ENCODE peak calls at places on chromosomes 13 and 19, in seven cellular contexts. C is SK-N-SH, Q is stomach, S is transverse colon, M is K562, O is A549, R is GM12878. X is an unnamed sample.

GRCh38 chr19:22622901-22623840 is 11.0 kb upstream of the ZNF492 start:
- DNase-seq in R (no peak), S (no peak), C (peak; percentile 83), Q (no peak), O (no peak), M (no peak), X (no peak)

GRCh38 chr13:112053167-112053743 is 13.7 kb upstream of the SOX1 start:
- DNase-seq in R (no peak), O (no peak), S (no peak), C (no peak), M (no peak), Q (no peak), X (no peak)

GRCh38 chr19:33508431-33508830 is 13.2 kb downstream of the PEPD start:
- DNase-seq in S (no peak), O (no peak), R (no peak), M (no peak), Q (no peak), C (no peak), X (no peak)

GRCh38 chr13:103101902-103102301 is 35.7 kb upstream of the SLC10A2 start:
- DNase-seq in O (no peak), M (no peak), Q (no peak), R (no peak), S (no peak), C (no peak), X (no peak)

GRCh38 chr13:85603735-85604134 is 195.5 kb downstream of the SLITRK6 start:
- DNase-seq in O (no peak), M (no peak), R (no peak), C (peak; percentile 19), Q (no peak), S (no peak), X (no peak)

GRCh38 chr13:78958019-78958418 is 299.1 kb upstream of the OBI1 start:
- DNase-seq in O (no peak), Q (no peak), C (no peak), M (no peak), S (no peak), R (no peak), X (no peak)

GRCh38 chr13:59319276-59319675 is 844.5 kb downstream of the DIAPH3 start:
- DNase-seq in Q (no peak), M (no peak), C (no peak), R (no peak), S (no peak), O (no peak), X (no peak)

GRCh38 chr19:17404621-17405249 is 695 bp downstream of the BST2 start:
- DNase-seq in C (peak; percentile 16), M (no peak), S (no peak), R (no peak), O (no peak), Q (no peak), X (no peak)

GRCh38 chr19:2215281-2215751 is 20.8 kb downstream of the PLEKHJ1 start:
- DNase-seq in R (no peak), S (no peak), C (no peak), Q (no peak), O (no peak), M (peak; percentile 52), X (no peak)

GRCh38 chr13:52061587-52061986 is 37.1 kb downstream of the UTP14C start:
- DNase-seq in C (no peak), M (no peak), O (no peak), Q (no peak), S (no peak), R (no peak), X (no peak)

GRCh38 chr19:10701955-10702307 is 692 bp downstream of the QTRT1 start:
- DNase-seq in Q (no peak), R (no peak), O (no peak), M (peak; percentile 70), C (peak; percentile 82), S (peak; percentile 27), X (no peak)

GRCh38 chr13:22828081-22828480 is 352.7 kb upstream of the SGCG start:
- DNase-seq in R (no peak), C (no peak), Q (no peak), M (no peak), S (no peak), O (no peak), X (no peak)

GRCh38 chr13:33937373-33938087 is 119.6 kb downstream of the RFC3 start:
- DNase-seq in R (no peak), O (no peak), Q (no peak), S (no peak), M (no peak), C (no peak), X (no peak)

GRCh38 chr13:40563350-40564125 is 102.9 kb downstream of the FOXO1 start:
- DNase-seq in O (no peak), R (no peak), S (no peak), Q (no peak), M (no peak), C (peak; percentile 17), X (no peak)

GRCh38 chr13:82370306-82370705 is 1512.0 kb downstream of the SLITRK1 start:
- DNase-seq in Q (no peak), M (no peak), S (no peak), R (no peak), O (no peak), C (no peak), X (no peak)

DNA sequence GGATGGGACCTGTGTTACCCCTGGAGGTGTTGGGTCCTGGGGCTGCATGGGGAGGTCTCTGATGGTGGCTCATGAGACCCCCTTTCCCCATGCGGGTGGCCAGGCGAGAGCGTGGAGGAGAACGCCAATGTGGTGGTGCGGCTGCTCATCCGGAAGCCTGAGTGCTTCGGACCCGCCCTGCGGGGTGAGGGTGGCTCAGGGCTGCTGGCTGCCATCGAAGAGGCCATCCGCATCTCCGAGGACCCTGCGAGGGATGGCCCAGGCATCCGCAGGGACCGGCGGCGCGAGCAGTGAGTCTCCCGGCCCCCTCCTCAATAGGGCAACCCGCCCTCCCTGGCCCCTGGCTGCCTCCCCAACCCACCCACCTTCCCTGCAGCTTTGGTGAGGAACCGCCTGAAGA is 66.0 kb downstream of the RYR1 start:
- DNase-seq in O (no peak), S (no peak), M (no peak), Q (no peak), R (no peak), C (no peak), X (no peak)
- TF ChIP-seq CTCF in O (no peak), S (no peak), M (no peak), Q (no peak), R (no peak), C (no peak), X (no peak)

GRCh38 chr19:5124111-5124855 is 155.4 kb downstream of the KDM4B start:
- DNase-seq in O (no peak), C (no peak), M (no peak), Q (no peak), S (no peak), R (no peak), X (no peak)

GRCh38 chr19:5125376-5125775 is 156.5 kb downstream of the KDM4B start:
- DNase-seq in Q (no peak), S (no peak), R (no peak), C (no peak), M (no peak), O (no peak), X (no peak)

GRCh38 chr19:5127710-5128109 is 158.8 kb downstream of the KDM4B start:
- DNase-seq in Q (no peak), C (no peak), R (no peak), M (no peak), S (no peak), O (no peak), X (no peak)

GRCh38 chr19:5126498-5127223 is 157.7 kb downstream of the KDM4B start:
- DNase-seq in M (no peak), R (no peak), C (no peak), S (no peak), O (no peak), Q (no peak), X (no peak)

DNA sequence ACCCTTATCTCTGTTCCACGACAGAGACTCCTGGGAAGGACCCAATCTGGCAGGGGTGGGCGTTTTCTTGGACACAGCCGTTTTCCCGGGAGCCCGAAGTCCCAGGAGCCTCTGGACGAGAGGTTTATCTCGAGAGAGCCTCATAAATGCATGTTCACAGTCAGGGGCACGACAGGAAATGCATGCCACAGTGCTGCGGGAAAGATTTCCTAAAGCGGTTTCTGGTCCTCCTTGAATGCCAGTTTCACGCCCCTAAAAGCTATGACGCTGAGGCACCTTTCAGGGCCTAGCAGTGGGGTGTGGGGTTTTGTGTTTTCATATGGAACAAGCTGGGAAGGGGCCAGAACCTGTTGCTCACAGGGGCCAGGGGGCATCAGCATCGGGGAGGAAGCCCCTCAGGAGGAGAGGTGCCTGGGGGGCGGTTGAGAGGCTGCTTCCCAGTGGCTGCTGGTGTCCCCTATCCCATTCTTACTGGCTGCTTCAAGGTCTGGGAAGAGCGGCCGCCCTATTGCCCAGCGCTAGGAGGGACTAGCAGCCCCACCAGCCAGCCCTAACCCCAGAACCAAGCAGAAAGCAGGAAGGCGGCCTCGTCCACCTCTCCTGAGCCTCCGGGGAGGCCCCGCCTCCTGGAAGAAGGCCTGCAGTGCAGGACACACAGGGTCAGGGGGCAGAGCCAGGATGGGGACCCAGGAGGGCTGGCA is 157.0 kb downstream of the KDM4B start:
- DNase-seq in S (no peak), O (no peak), Q (no peak), R (no peak), M (no peak), C (no peak), X (no peak)
- H3K4me1 ChIP-seq in S (peaks cover 5% of the 10 kb centered on the region), O (no peaks in the 10 kb centered on the region), Q (peaks cover 39% of the 10 kb centered on the region), R (peaks cover 48% of the 10 kb centered on the region), M (peaks cover 66% of the 10 kb centered on the region), C (peaks cover 14% of the 10 kb centered on the region), X (peaks cover 23% of the 10 kb centered on the region)

GRCh38 chr19:38079926-38080380 is 144.1 kb downstream of the DPF1 start:
- DNase-seq in M (no peak), S (no peak), C (no peak), R (peak; percentile 77), O (peak; percentile 92), Q (peak; percentile 29), X (no peak)

GRCh38 chr19:38072776-38073411 is 151.1 kb downstream of the DPF1 start:
- DNase-seq in S (no peak), Q (no peak), C (no peak), O (no peak), M (no peak), R (no peak), X (no peak)

GRCh38 chr19:38078302-38078930 is 145.6 kb downstream of the DPF1 start:
- DNase-seq in R (no peak), O (no peak), Q (no peak), C (no peak), M (no peak), S (no peak), X (no peak)

GRCh38 chr19:38073806-38074685 is 150.0 kb downstream of the DPF1 start:
- DNase-seq in R (no peak), O (no peak), C (peak; percentile 69), Q (no peak), M (no peak), S (peak; percentile 16), X (no peak)

DNA sequence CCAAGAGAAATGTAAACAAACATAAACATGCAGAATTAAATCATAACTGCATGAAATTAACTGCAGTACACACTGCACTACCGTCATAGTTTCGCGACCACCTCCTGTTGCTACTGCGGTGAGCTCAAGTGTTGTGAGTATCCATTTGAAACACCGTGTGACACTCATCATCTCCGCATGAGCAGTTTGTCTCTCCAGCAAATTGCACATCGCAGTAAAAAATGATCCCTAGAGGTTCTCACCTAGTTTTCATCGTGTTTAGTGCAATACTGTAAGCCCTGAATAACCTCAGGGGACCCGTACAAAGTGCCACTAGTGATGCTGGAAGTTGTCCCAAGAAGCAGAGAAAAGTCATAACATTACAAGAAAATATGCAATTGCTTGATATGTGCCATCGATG is 147.7 kb downstream of the DPF1 start:
- DNase-seq in O (no peak), R (no peak), C (no peak), M (no peak), Q (no peak), S (no peak), X (no peak)
- TF ChIP-seq EP300 in O (no peak), R (no peak), C (no peak), M (no peak), Q (no peak), S (no peak), X (no peak)

GRCh38 chr19:16338470-16339360 is 14.1 kb downstream of the KLF2 start:
- DNase-seq in R (peak; percentile 59), M (no peak), Q (no peak), O (peak; percentile 66), C (no peak), S (peak; percentile 40), X (no peak)
- TF ChIP-seq CTCF in R (no peak), M (no peak), Q (no peak), O (no peak), C (peak; percentile 25), S (no peak), X (no peak)

X was measured in suprapubic skin.